ENCODE peak calls at places on chromosomes 7 and 10, in five cellular contexts. G is A673, Z is breast epithelium, D is choroid plexus epithelial cell, L is pancreas. O is an unnamed sample.

GRCh38 chr10:123784636-123785035 is 107.0 kb downstream of the CPXM2 start:
- DNase-seq in D (no peak), G (no peak), L (no peak), Z (no peak), O (no peak)

GRCh38 chr7:54664235-54665228 is 94.5 kb downstream of the SEC61G start:
- DNase-seq in G (peak; percentile 33), L (peak; percentile 85), Z (no peak), D (peak; percentile 9), O (no peak)

GRCh38 chr10:124717911-124718734 is 26.1 kb downstream of the FAM53B start:
- DNase-seq in D (no peak), L (no peak), Z (no peak), G (no peak), O (no peak)

GRCh38 chr7:50309130-50309478 is 4.6 kb downstream of the IKZF1 start:
- DNase-seq in L (no peak), Z (no peak), G (no peak), D (no peak), O (no peak)

GRCh38 chr10:101771380-101771779 is 4.5 kb downstream of the FGF8 start:
- DNase-seq in D (no peak), G (no peak), Z (no peak), L (no peak), O (no peak)

GRCh38 chr7:27159278-27160146 is 3.0 kb upstream of the HOXA7 start:
- DNase-seq in L (peak; percentile 52), G (no peak), Z (no peak), D (no peak), O (no peak)

GRCh38 chr7:149850716-149851115 is 12.5 kb downstream of the ZNF862 start:
- DNase-seq in L (no peak), D (no peak), Z (no peak), G (no peak), O (no peak)

GRCh38 chr7:150756858-150757257 is 19.6 kb downstream of the GIMAP5 start:
- DNase-seq in G (peak; percentile 56), Z (no peak), D (peak; percentile 13), L (no peak), O (no peak)

GRCh38 chr10:77490915-77491314 is 146.7 kb downstream of the KCNMA1 start:
- DNase-seq in L (no peak), G (no peak), D (no peak), Z (no peak), O (no peak)

GRCh38 chr7:85074992-85075391 is 111.9 kb downstream of the SEMA3D start:
- DNase-seq in L (no peak), D (no peak), G (no peak), Z (no peak), O (no peak)

GRCh38 chr7:2112261-2113203 is 120.2 kb downstream of the MAD1L1 start:
- DNase-seq in G (no peak), D (no peak), Z (no peak), L (no peak), O (no peak)

GRCh38 chr10:33032354-33033254 is 74.6 kb upstream of the ITGB1 start:
- DNase-seq in L (no peak), Z (no peak), G (no peak), D (peak; percentile 66), O (peak; percentile 31)

DNA sequence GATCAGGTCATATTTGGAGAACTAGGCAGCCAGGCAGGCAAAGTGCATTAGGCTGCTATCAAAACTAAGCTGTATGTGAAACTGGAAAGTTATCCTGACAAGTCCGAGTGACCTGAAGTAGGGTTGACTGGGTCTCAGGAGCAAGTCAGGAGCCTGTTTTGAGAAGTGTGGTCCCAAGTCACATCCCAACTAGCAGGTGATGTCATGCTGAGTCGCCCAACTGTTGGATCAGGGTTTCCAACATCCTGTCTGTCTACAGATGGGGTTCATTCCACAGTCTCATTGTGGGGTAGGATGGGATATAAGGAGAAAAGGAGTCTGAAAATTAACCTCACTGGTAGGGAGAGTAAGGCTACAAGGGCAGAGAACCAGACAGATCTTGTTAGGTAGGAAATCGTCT is 27.0 kb downstream of the SLC26A4 start:
- DNase-seq in Z (no peak), L (no peak), G (no peak), D (no peak), O (no peak)
- H3K4me3 ChIP-seq in Z (no peak overlapping the region), L (no peak overlapping the region), G (no peak overlapping the region), D (no peak overlapping the region), O (no peak overlapping the region)

GRCh38 chr10:21173964-21174669 is 277.0 kb upstream of the NEBL start:
- DNase-seq in D (peak; percentile 23), G (peak; percentile 76), L (peak; percentile 95), Z (peak; percentile 77), O (no peak)
- H3K4me3 ChIP-seq in D (peak overlapping the region; percentile 77), G (peak overlapping the region; percentile 65), L (peak overlapping the region; percentile 78), Z (peak overlapping the region; percentile 74), O (peak overlapping the region; percentile 64)

GRCh38 chr10:50325449-50326188 is 74.3 kb upstream of the ASAH2 start:
- DNase-seq in D (peak; percentile 98), Z (peak; percentile 68), L (no peak), G (peak; percentile 13), O (peak; percentile 89)
- H3K4me3 ChIP-seq in D (no peak overlapping the region), Z (no peak overlapping the region), L (no peak overlapping the region), G (no peak overlapping the region), O (peak overlapping the region; percentile 1)

GRCh38 chr7:81210092-81211064 is 291.5 kb upstream of the SEMA3C start:
- DNase-seq in L (no peak), G (peak; percentile 29), Z (no peak), D (peak; percentile 69), O (no peak)

GRCh38 chr7:81209059-81209458 is 290.2 kb upstream of the SEMA3C start:
- DNase-seq in G (no peak), L (no peak), Z (no peak), D (peak; percentile 27), O (no peak)

GRCh38 chr7:81213394-81213793 is 294.5 kb upstream of the SEMA3C start:
- DNase-seq in L (no peak), D (no peak), G (no peak), Z (no peak), O (no peak)

GRCh38 chr7:81211204-81211603 is 292.4 kb upstream of the SEMA3C start:
- DNase-seq in Z (no peak), G (no peak), D (no peak), L (no peak), O (no peak)

GRCh38 chr7:81211617-81212016 is 292.8 kb upstream of the SEMA3C start:
- DNase-seq in D (peak; percentile 50), L (no peak), Z (no peak), G (peak; percentile 19), O (peak; percentile 42)
- H3K4me3 ChIP-seq in D (no peak overlapping the region), L (no peak overlapping the region), Z (no peak overlapping the region), G (no peak overlapping the region), O (no peak overlapping the region)

GRCh38 chr7:131554880-131555516 is 1.4 kb downstream of the PODXL start:
- DNase-seq in D (no peak), L (no peak), Z (no peak), G (no peak), O (no peak)
- H3K4me3 ChIP-seq in D (no peak overlapping the region), L (peak overlapping the region; percentile 87), Z (peak overlapping the region; percentile 68), G (peak overlapping the region; percentile 65), O (no peak overlapping the region)

GRCh38 chr10:46558141-46558410 is 1.6 kb upstream of the GPRIN2 start:
- DNase-seq in G (no peak), L (no peak), D (no peak), Z (no peak), O (no peak)

GRCh38 chr10:46555713-46556514 is 544 bp downstream of the GPRIN2 start:
- DNase-seq in L (peak; percentile 89), D (no peak), G (no peak), Z (peak; percentile 18), O (no peak)

GRCh38 chr10:46555366-46555712 is 1.1 kb downstream of the GPRIN2 start:
- DNase-seq in L (no peak), D (no peak), Z (no peak), G (no peak), O (no peak)

GRCh38 chr10:46557319-46558140 is 1.1 kb upstream of the GPRIN2 start:
- DNase-seq in G (no peak), D (no peak), L (peak; percentile 87), Z (peak; percentile 20), O (no peak)

GRCh38 chr10:46556515-46557318 is at the start of gene GPRIN2:
- DNase-seq in G (no peak), D (no peak), L (peak; percentile 89), Z (peak; percentile 20), O (no peak)
- H3K4me3 ChIP-seq in G (peak within 1 kb of the TSS; percentile 25), D (peak within 1 kb of the TSS; percentile 53), L (peak within 1 kb of the TSS; percentile 81), Z (peak within 1 kb of the TSS; percentile 61), O (peak within 1 kb of the TSS; percentile 26)

GRCh38 chr7:151863386-151864079 is 13.4 kb downstream of the PRKAG2 start:
- DNase-seq in D (no peak), G (no peak), Z (no peak), L (no peak), O (no peak)

GRCh38 chr7:151862606-151863381 is 14.1 kb downstream of the PRKAG2 start:
- DNase-seq in D (no peak), L (peak; percentile 52), G (no peak), Z (no peak), O (no peak)

GRCh38 chr7:151864561-151864960 is 12.4 kb downstream of the PRKAG2 start:
- DNase-seq in L (no peak), Z (no peak), D (no peak), G (no peak), O (no peak)

GRCh38 chr7:151865070-151865670 is 11.7 kb downstream of the PRKAG2 start:
- DNase-seq in D (no peak), Z (no peak), G (no peak), L (peak; percentile 56), O (no peak)

DNA sequence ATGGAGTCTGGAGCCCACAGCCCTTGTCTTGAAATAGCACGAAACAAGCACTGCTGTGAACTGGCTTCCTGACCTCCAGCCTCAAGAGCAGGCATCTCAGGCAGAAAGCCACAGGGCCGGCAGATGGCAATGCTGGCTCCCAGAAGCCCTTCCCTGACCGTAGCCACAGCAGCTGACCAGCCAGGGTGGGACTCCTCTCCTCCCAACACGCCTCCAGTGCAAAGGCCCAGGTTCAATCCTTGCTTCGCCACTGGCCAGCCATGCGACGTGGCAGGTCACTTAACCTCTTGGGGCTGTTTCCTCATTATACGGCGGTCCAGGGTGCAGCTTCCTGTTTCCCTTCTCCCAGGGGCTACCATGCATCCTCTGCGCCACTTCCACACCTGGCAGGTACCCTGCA is 12.8 kb downstream of the PRKAG2 start:
- DNase-seq in Z (no peak), G (no peak), D (no peak), L (peak; percentile 61), O (no peak)
- H3K4me3 ChIP-seq in Z (no peak overlapping the region), G (no peak overlapping the region), D (no peak overlapping the region), L (no peak overlapping the region), O (no peak overlapping the region)

GRCh38 chr10:114806572-114807391 is 14.8 kb upstream of the FHIP2A start:
- DNase-seq in Z (no peak), G (no peak), L (no peak), D (peak; percentile 10), O (no peak)
- H3K4me3 ChIP-seq in Z (no peak overlapping the region), G (no peak overlapping the region), L (no peak overlapping the region), D (no peak overlapping the region), O (no peak overlapping the region)

O was measured in skeletal muscle cell.